ENCODE peak calls at places on chromosomes 3 and 15, in seven cellular contexts. O is T follicular helper cell; E is CD4-positive, alpha-beta T cell; C is psoas muscle; W is heart left ventricle; N is ELR; Y is CD8-positive, alpha-beta memory T cell. A is an unnamed sample.

GRCh38 chr15:88484781-88485246 is 17.3 kb downstream of the MRPS11 start:
- DNase-seq in O (no peak), E (no peak), C (no peak), W (no peak), N (peak), Y (no peak), A (peak)

GRCh38 chr3:171776411-171776810 is 33.9 kb downstream of the PLD1 start:
- DNase-seq in O (no peak), E (no peak), C (no peak), W (no peak), N (no peak), Y (no peak), A (no peak)

GRCh38 chr3:46416134-46417119 is 9.4 kb downstream of the CCRL2 start:
- DNase-seq in O (no peak), E (no peak), C (no peak), W (no peak), N (no peak), Y (no peak), A (no peak)

GRCh38 chr3:120908803-120909601 is 997 bp downstream of the STXBP5L start:
- DNase-seq in O (no peak), E (no peak), C (peak), W (no peak), N (no peak), Y (no peak), A (no peak)

GRCh38 chr3:99681512-99681911 is 43.1 kb downstream of the COL8A1 start:
- DNase-seq in O (no peak), E (no peak), C (no peak), W (no peak), N (no peak), Y (no peak), A (no peak)

GRCh38 chr3:197117107-197117506 is 87.5 kb upstream of the MELTF start:
- DNase-seq in O (no peak), E (no peak), C (no peak), W (no peak), N (peak), Y (no peak), A (no peak)

GRCh38 chr15:101000271-101000681 is 81.1 kb downstream of the LRRK1 start:
- DNase-seq in O (no peak), E (no peak), C (no peak), W (no peak), N (no peak), Y (no peak), A (no peak)

GRCh38 chr3:183560607-183561006 is 5.1 kb upstream of the KLHL6 start:
- DNase-seq in O (no peak), E (peak), C (no peak), W (no peak), N (peak), Y (no peak), A (no peak)

GRCh38 chr3:183475019-183475418 is 46.6 kb upstream of the MCF2L2 start:
- DNase-seq in O (no peak), E (no peak), C (no peak), W (no peak), N (no peak), Y (no peak), A (no peak)

GRCh38 chr3:8368598-8368997 is 133.0 kb upstream of the LMCD1 start:
- DNase-seq in O (no peak), E (no peak), C (no peak), W (no peak), N (no peak), Y (no peak), A (no peak)

GRCh38 chr3:190562866-190563525 is 49.1 kb downstream of the IL1RAP start:
- DNase-seq in O (no peak), E (no peak), C (no peak), W (no peak), N (no peak), Y (no peak), A (no peak)